ENCODE peak calls at places on chromosomes 6 and 20, in five cellular contexts. U is IMR-90, I is OCI-LY7, D is hepatocyte, Y is PC-3. N is an unnamed sample.

GRCh38 chr6:163572612-163573011 is 158.1 kb downstream of the QKI start:
- DNase-seq in U (peak), I (no peak), D (no peak), Y (no peak), N (no peak)

GRCh38 chr6:35754452-35755321 is 17.9 kb downstream of the ARMC12 start:
- DNase-seq in U (peak), I (no peak), D (no peak), Y (peak), N (no peak)

GRCh38 chr6:132199343-132199742 is 201.9 kb downstream of the MOXD1 start:
- DNase-seq in U (peak), I (no peak), D (no peak), Y (peak), N (no peak)

GRCh38 chr6:98942263-98942803 is 5.4 kb downstream of the FBXL4 start:
- DNase-seq in U (no peak), I (no peak), D (no peak), Y (peak), N (no peak)

GRCh38 chr6:75893058-75893775 is 144.2 kb downstream of the MYO6 start:
- DNase-seq in U (peak), I (peak), D (peak), Y (peak), N (peak)

GRCh38 chr6:169166896-169167580 is 86.6 kb downstream of the THBS2 start:
- DNase-seq in U (no peak), I (no peak), D (no peak), Y (no peak), N (no peak)

GRCh38 chr6:109449064-109449788 is 6.3 kb downstream of the MICAL1 start:
- DNase-seq in U (no peak), I (no peak), D (no peak), Y (no peak), N (no peak)

GRCh38 chr6:16355699-16356481 is 117.5 kb downstream of the GMPR start:
- DNase-seq in U (no peak), I (no peak), D (no peak), Y (peak), N (no peak)

GRCh38 chr6:130913119-130913518 is 85.9 kb downstream of the SMLR1 start:
- DNase-seq in U (no peak), I (no peak), D (no peak), Y (no peak), N (peak)

GRCh38 chr6:46961248-46961647 is 39.5 kb upstream of the ADGRF5 start:
- DNase-seq in U (no peak), I (no peak), D (no peak), Y (no peak), N (no peak)

GRCh38 chr6:149615805-149616204 is 32.7 kb downstream of the KATNA1 start:
- DNase-seq in U (no peak), I (no peak), D (no peak), Y (no peak), N (no peak)

GRCh38 chr6:157536218-157536534 is 155.2 kb downstream of the ZDHHC14 start:
- DNase-seq in U (no peak), I (peak), D (no peak), Y (no peak), N (no peak)

GRCh38 chr6:110530671-110531070 is 54.3 kb upstream of the SLC22A16 start:
- DNase-seq in U (peak), I (no peak), D (no peak), Y (no peak), N (no peak)

GRCh38 chr6:125818659-125819297 is 28.0 kb downstream of the NCOA7 start:
- DNase-seq in U (no peak), I (no peak), D (peak), Y (no peak), N (no peak)

GRCh38 chr6:41599015-41599835 is 39.0 kb upstream of the MDFI start:
- DNase-seq in U (no peak), I (no peak), D (peak), Y (no peak), N (no peak)

GRCh38 chr6:148027201-148027600 is 315.4 kb upstream of the SASH1 start:
- DNase-seq in U (no peak), I (no peak), D (peak), Y (peak), N (no peak)

GRCh38 chr6:38876470-38876869 is 161.4 kb downstream of the DNAH8 start:
- DNase-seq in U (no peak), I (no peak), D (no peak), Y (no peak), N (peak)

GRCh38 chr6:42368156-42368555 is 83.6 kb downstream of the TRERF1 start:
- DNase-seq in U (no peak), I (no peak), D (no peak), Y (no peak), N (peak)

GRCh38 chr6:75217203-75217602 is 11.3 kb upstream of the COL12A1 start:
- DNase-seq in U (peak), I (no peak), D (no peak), Y (peak), N (no peak)

GRCh38 chr6:14983599-14984296 is 262.1 kb upstream of the JARID2 start:
- DNase-seq in U (peak), I (no peak), D (no peak), Y (peak), N (no peak)

GRCh38 chr6:142416179-142416578 is 114.4 kb downstream of the ADGRG6 start:
- DNase-seq in U (peak), I (no peak), D (peak), Y (peak), N (no peak)

GRCh38 chr20:20498081-20498861 is 130.4 kb downstream of the INSM1 start:
- DNase-seq in U (peak), I (no peak), D (no peak), Y (peak), N (no peak)

GRCh38 chr6:158654498-158654897 is 4.6 kb downstream of the SYTL3 start:
- DNase-seq in U (peak), I (no peak), D (peak), Y (no peak), N (no peak)

GRCh38 chr20:37397954-37398749 is 52.2 kb downstream of the SRC start:
- DNase-seq in U (no peak), I (no peak), D (no peak), Y (no peak), N (no peak)

GRCh38 chr20:37397076-37397953 is 51.4 kb downstream of the SRC start:
- DNase-seq in U (no peak), I (no peak), D (no peak), Y (peak), N (no peak)

GRCh38 chr20:37401282-37401929 is 55.5 kb downstream of the SRC start:
- DNase-seq in U (no peak), I (no peak), D (no peak), Y (no peak), N (no peak)

GRCh38 chr20:37396520-37397075 is 50.7 kb downstream of the SRC start:
- DNase-seq in U (no peak), I (no peak), D (peak), Y (no peak), N (no peak)

GRCh38 chr20:37398750-37399621 is 53.0 kb downstream of the SRC start:
- DNase-seq in U (no peak), I (no peak), D (peak), Y (no peak), N (no peak)
- TF ChIP-seq CTCF in U (no peak), I (no peak), D (peak), Y (no peak), N (no peak)

DNA sequence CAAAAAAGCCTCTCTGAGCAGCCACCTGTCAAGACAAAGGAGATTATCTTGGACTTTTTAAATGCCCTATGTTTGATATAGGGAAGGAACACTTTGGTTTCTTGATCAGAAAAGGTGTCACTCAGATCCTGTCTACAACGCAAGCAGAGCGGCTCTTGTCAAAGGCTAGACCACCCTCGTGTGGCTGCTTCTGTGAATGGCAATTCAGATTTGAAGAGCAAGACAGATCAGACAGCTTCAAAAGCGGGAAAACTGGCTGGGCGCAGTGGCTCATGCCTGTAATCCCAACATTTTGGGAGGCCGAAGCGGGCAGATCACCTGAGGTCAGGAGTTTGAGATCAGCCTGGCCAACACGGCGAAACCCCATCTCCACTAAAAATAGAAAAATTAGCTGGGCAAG is 10.1 kb upstream of the NXT1 start:
- DNase-seq in U (peak), I (peak), D (peak), Y (peak), N (no peak)
- TF ChIP-seq CTCF in U (peak), I (peak), D (peak), Y (peak), N (peak)

GRCh38 chr6:11013671-11014070 is 30.4 kb downstream of the ELOVL2 start:
- DNase-seq in U (no peak), I (no peak), D (no peak), Y (no peak), N (no peak)
- TF ChIP-seq CTCF in U (no peak), I (no peak), D (no peak), Y (no peak), N (no peak)

DNA sequence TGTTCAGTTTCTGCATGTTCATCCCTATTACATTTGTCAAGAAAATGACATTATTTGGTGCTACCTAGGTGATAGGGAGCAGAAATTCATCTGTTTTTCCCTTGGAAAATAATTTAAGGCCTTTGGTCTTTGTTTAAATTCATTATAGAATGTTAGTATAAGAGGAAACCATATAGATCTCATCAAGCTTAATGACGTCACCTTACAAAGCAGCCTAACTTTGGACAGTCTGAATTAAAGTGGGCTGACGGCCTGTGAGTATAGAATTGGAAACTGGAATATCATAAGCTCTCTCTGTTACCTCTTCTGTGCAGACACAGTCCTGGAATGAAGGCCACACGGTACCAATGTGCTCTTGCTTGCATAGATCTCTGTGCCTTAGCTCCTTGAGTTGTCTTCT is 108.1 kb downstream of the TBC1D7 start:
- DNase-seq in U (no peak), I (no peak), D (no peak), Y (no peak), N (no peak)
- TF ChIP-seq CTCF in U (no peak), I (no peak), D (no peak), Y (no peak), N (no peak)

GRCh38 chr6:164926686-164927085 is 382.7 kb downstream of the C6orf118 start:
- DNase-seq in U (no peak), I (no peak), D (no peak), Y (no peak), N (no peak)

GRCh38 chr6:164928366-164929154 is 380.8 kb downstream of the C6orf118 start:
- DNase-seq in U (no peak), I (no peak), D (no peak), Y (no peak), N (no peak)

GRCh38 chr6:164928041-164928321 is 381.4 kb downstream of the C6orf118 start:
- DNase-seq in U (no peak), I (no peak), D (no peak), Y (no peak), N (no peak)

GRCh38 chr6:164925681-164926530 is 383.5 kb downstream of the C6orf118 start:
- DNase-seq in U (no peak), I (no peak), D (no peak), Y (no peak), N (no peak)

DNA sequence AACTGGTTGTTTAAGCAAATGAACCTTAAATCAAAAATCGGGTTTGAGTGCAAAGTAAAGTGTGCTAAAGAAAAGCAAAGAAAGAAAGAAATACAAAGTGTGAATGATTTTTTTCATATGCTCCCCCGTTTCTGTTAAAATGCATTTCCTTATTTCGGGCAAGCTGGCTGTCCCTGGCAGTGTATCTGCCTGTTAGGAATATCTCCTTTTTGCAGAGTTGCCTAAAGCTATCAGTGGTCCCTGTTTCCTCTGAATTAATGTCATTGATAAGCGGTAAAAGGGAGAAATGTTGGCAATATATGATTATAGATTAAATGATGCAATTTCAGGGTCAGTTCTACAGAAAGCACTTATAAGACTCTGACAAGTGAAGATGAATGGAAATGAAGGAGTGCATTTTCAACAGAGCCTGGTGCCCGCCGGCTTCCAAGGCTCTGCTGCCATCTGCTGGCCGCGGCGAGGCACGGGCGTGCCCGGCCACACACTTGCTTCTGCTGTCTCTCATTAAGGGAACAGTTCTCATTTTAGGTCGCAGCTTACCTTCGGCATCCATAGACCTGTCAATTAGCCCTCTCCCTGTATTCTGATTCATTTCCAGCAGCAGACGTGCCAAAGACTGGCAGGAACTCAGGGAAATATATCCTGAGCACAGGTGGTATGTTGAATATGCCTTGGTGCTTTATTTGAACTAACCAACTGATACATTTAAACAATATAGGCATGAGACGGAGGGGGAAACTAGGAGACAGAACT is 381.9 kb downstream of the C6orf118 start:
- DNase-seq in U (peak), I (peak), D (peak), Y (peak), N (peak)
- TF ChIP-seq CTCF in U (peak), I (peak), D (peak), Y (peak), N (peak)

DNA sequence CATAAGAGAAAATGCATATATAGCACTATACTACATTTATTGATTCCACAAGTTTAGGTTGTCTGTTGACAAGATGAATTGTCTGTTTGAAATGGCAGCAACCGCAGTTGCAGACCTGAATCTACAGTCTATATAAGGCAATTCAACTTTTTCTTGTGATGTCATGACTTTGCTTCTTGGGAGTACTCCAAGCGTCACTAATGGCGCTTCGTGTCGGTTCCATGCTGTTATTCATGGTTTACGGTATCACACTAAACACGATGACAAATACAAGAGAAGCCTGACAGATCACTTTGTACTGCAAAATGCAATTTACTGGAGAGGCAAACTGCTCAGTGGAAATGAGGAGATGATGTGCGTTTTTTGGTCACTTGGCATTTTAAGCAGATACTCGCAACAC is 280.3 kb upstream of the TCF21 start:
- DNase-seq in U (peak), I (no peak), D (no peak), Y (no peak), N (no peak)
- TF ChIP-seq CTCF in U (no peak), I (no peak), D (no peak), Y (no peak), N (no peak)

DNA sequence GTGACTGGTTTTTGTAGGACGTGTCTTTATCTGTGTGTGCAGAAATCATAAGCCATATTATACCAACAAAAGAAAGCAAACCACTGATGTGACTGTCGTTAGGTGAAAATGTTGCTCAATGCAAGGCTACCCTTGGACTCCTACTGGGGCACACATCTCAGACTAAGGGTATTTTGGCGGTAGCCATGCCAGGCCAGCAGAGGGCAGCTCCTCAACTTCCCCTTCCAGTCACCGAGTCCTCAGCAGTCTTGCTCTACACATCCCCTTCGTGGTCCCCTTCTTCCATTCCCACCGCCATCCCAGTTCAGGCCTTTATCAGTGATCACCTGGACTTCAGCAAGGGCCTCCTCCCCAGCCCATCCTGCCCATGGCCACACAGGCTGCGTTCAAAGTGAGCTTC is 113.7 kb upstream of the GGTLC1 start:
- DNase-seq in U (no peak), I (peak), D (no peak), Y (peak), N (no peak)
- TF ChIP-seq CTCF in U (no peak), I (peak), D (peak), Y (peak), N (no peak)

GRCh38 chr6:31403283-31403989 is at the start of gene MICA:
- DNase-seq in U (peak), I (peak), D (peak), Y (peak), N (peak)
- TF ChIP-seq CTCF in U (no peak), I (no peak), D (no peak), Y (no peak), N (no peak)

GRCh38 chr20:3621111-3621510 is 42.1 kb downstream of the GFRA4 start:
- DNase-seq in U (no peak), I (peak), D (no peak), Y (no peak), N (no peak)
- TF ChIP-seq CTCF in U (no peak), I (peak), D (no peak), Y (no peak), N (no peak)